ENCODE peak calls at places on chromosomes 13 and 19, in five cellular contexts. C, W, D, E and L are unnamed samples.

GRCh38 chr19:5686647-5687359 is 3.3 kb upstream of the RPL36 start:
- DNase-seq in C (peak; percentile 92), E (peak; percentile 97), D (peak; percentile 98), W (peak; percentile 96), L (peak; percentile 97)

GRCh38 chr13:100182894-100183490 is 94.1 kb downstream of the PCCA start:
- DNase-seq in E (no peak), W (no peak), D (no peak), C (no peak), L (no peak)

GRCh38 chr19:30226464-30227070 is 145.6 kb upstream of the ZNF536 start:
- DNase-seq in E (no peak), C (no peak), D (peak; percentile 47), W (no peak), L (no peak)

GRCh38 chr13:77853701-77854100 is 64.9 kb downstream of the EDNRB start:
- DNase-seq in C (no peak), W (no peak), D (no peak), E (no peak), L (no peak)

GRCh38 chr13:99905814-99906213 is 65.8 kb downstream of the ZIC5 start:
- DNase-seq in D (no peak), C (no peak), E (no peak), W (no peak), L (no peak)

GRCh38 chr13:27372896-27373295 is 51.5 kb upstream of the GTF3A start:
- DNase-seq in D (no peak), W (no peak), C (no peak), E (no peak), L (no peak)

GRCh38 chr13:29922896-29923295 is 72.5 kb upstream of the UBL3 start:
- DNase-seq in C (peak; percentile 51), W (no peak), E (no peak), D (no peak), L (no peak)

GRCh38 chr19:49949735-49950589 is 11.0 kb downstream of the SIGLEC11 start:
- DNase-seq in E (no peak), W (no peak), D (no peak), C (no peak), L (no peak)

GRCh38 chr13:93690139-93690538 is 463.5 kb downstream of the GPC6 start:
- DNase-seq in E (no peak), D (no peak), W (no peak), C (peak; percentile 57), L (no peak)

GRCh38 chr19:40519352-40520322 is 52.8 kb downstream of the SPTBN4 start:
- DNase-seq in W (no peak), E (no peak), C (peak; percentile 45), D (no peak), L (no peak)

GRCh38 chr19:58562126-58563033 is 4.0 kb upstream of the UBE2M start:
- DNase-seq in C (peak; percentile 36), W (peak; percentile 68), E (no peak), D (peak; percentile 52), L (no peak)

GRCh38 chr19:48728882-48729645 is 9.5 kb upstream of the MAMSTR start:
- DNase-seq in E (no peak), C (no peak), W (no peak), D (no peak), L (no peak)

GRCh38 chr19:47608908-47609879 is at the start of gene BICRA:
- DNase-seq in W (peak; percentile 84), D (peak; percentile 77), C (peak; percentile 82), E (peak; percentile 83), L (peak; percentile 82)

GRCh38 chr19:2289714-2290435 is 7.9 kb upstream of the PEAK3 start:
- DNase-seq in E (no peak), D (no peak), W (no peak), C (no peak), L (no peak)

GRCh38 chr13:114128348-114128623 is 4.1 kb downstream of the RASA3 start:
- DNase-seq in D (no peak), E (no peak), C (no peak), W (no peak), L (no peak)

DNA sequence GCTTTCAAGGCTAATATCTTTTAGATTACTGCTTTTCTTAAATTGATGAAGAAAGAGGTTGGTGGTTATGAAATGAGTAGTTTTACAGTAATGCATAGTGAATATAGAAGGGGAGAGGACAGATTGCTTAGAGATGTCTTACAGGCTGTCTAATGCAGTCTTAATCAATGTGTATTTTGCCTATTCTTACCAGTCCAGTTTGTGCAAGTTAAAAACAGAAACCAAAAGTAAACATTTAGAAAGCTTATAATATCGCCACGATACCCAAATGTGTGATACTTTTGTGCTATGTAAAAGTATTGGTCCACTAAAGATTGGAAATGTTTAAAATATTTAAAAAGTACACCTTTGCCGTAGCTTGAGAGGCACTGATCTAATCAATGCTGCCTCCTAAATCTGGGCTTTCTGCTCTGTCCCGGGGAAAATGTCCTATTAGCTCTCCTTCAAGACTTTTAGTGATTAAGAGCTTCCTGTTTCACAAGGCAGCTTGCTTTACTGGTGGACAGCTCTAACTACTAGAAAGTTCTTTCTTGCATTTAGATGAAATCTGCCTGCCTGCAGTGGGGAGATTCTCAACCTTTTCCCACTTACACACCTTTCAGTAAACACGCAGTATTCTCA is 64.7 kb downstream of the DNAJC15 start:
- DNase-seq in W (no peak), E (no peak), D (peak; percentile 17), C (peak; percentile 66), L (no peak)
- H3K27ac ChIP-seq in W (peak overlapping the region; percentile 28), E (peak overlapping the region; percentile 45), D (peak overlapping the region; percentile 79), C (peak overlapping the region; percentile 78), L (peak overlapping the region; percentile 56)

DNA sequence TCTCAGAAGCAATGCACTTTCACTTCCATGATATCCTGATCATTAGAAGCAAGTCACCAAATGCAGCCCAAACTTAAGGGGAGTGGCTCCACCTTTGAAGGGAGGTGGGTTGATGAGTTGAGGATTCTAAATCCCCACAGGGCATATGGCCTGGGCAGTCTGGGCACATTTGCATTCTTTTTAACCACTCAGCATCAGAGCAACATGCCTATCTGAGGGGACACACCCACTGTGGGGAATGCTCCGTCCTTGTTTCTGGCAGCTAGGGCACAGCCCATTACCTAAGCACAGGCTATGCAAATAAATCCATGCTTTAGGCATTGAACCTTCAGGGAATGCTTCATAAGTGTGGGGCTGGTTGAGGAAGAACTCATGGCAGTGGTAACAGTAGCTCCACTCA is 12.3 kb upstream of the SACS start:
- DNase-seq in C (no peak), E (no peak), W (no peak), D (no peak), L (no peak)
- H3K27ac ChIP-seq in C (no peak overlapping the region), E (no peak overlapping the region), W (no peak overlapping the region), D (no peak overlapping the region), L (no peak overlapping the region)

GRCh38 chr13:75555836-75556235 is 6.2 kb downstream of the UCHL3 start:
- DNase-seq in E (no peak), D (no peak), C (no peak), W (no peak), L (no peak)

GRCh38 chr13:75556961-75557360 is 7.4 kb downstream of the UCHL3 start:
- DNase-seq in E (no peak), D (no peak), W (no peak), C (no peak), L (no peak)

GRCh38 chr13:75550159-75550567 is 572 bp downstream of the UCHL3 start:
- DNase-seq in E (peak; percentile 13), D (peak; percentile 63), W (no peak), C (peak; percentile 57), L (peak; percentile 22)

GRCh38 chr13:75558130-75558840 is 8.7 kb downstream of the UCHL3 start:
- DNase-seq in W (no peak), C (no peak), D (no peak), E (no peak), L (no peak)

GRCh38 chr13:75554981-75555380 is 5.4 kb downstream of the UCHL3 start:
- DNase-seq in C (no peak), D (no peak), W (no peak), E (no peak), L (no peak)
- H3K27ac ChIP-seq in C (no peak overlapping the region), D (no peak overlapping the region), W (no peak overlapping the region), E (no peak overlapping the region), L (no peak overlapping the region)

GRCh38 chr19:51607920-51608562 is 22.2 kb downstream of the SIGLEC5 start:
- DNase-seq in C (peak; percentile 64), W (peak; percentile 59), E (peak; percentile 76), D (peak; percentile 74), L (peak; percentile 39)

GRCh38 chr19:51602189-51602854 is 27.9 kb downstream of the SIGLEC5 start:
- DNase-seq in E (no peak), C (no peak), D (no peak), W (no peak), L (no peak)

GRCh38 chr19:51610576-51610975 is 19.6 kb downstream of the SIGLEC5 start:
- DNase-seq in C (no peak), D (no peak), E (no peak), W (no peak), L (no peak)

DNA sequence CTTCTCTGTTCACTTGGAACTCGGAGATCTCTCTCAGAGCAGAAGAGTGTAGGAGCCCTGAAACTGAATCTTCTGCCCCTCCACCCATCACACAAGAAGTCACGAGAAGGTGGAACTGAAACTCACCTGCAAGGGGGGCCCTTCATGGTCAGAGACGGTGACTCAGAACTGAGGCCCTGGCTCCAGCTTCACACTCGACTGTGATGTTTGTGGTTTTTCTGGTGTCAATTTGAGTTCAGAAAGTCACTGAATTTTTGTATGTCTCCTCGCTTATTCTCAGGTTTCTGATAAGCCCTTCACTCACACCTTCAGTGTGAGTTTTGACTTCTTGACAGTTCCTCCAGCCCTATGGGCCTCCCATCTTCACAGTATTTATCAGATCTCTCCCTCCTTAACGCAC is 23.1 kb downstream of the SIGLEC5 start:
- DNase-seq in C (no peak), D (no peak), E (no peak), W (no peak), L (no peak)
- H3K27ac ChIP-seq in C (no peak overlapping the region), D (no peak overlapping the region), E (no peak overlapping the region), W (no peak overlapping the region), L (no peak overlapping the region)

GRCh38 chr13:45503658-45504057 is 38.9 kb downstream of the COG3 start:
- DNase-seq in E (no peak), C (no peak), W (no peak), D (no peak), L (no peak)

GRCh38 chr13:45496942-45497341 is 32.2 kb downstream of the COG3 start:
- DNase-seq in W (no peak), E (no peak), D (no peak), C (no peak), L (no peak)

GRCh38 chr13:45501175-45501526 is 36.4 kb downstream of the COG3 start:
- DNase-seq in E (no peak), W (no peak), C (no peak), D (no peak), L (no peak)

GRCh38 chr13:45500492-45501174 is 35.9 kb downstream of the COG3 start:
- DNase-seq in E (no peak), C (peak; percentile 94), D (no peak), W (no peak), L (no peak)
- H3K27ac ChIP-seq in E (no peak overlapping the region), C (peak overlapping the region; percentile 65), D (no peak overlapping the region), W (no peak overlapping the region), L (no peak overlapping the region)